ENCODE peak calls at places on chromosomes 12 and 14, in nine cellular contexts. M is stomach, Z is ovary, H is PC-3, Y is right cardiac atrium, I is HepG2, T is RWPE1, E is spleen, U is astrocyte. K is an unnamed sample.

GRCh38 chr14:83757896-83758295 is 1772.0 kb upstream of the FLRT2 start:
- DNase-seq in H (no peak), Y (no peak), I (no peak), U (peak), Z (no peak), M (no peak), T (no peak), E (no peak), K (no peak)

GRCh38 chr12:32947203-32947795 is 50.7 kb upstream of the PKP2 start:
- DNase-seq in H (peak), E (no peak), M (no peak), Y (no peak), T (peak), Z (no peak), I (peak), U (no peak), K (peak)

GRCh38 chr14:99065551-99065950 is 206.4 kb downstream of the BCL11B start:
- DNase-seq in M (no peak), H (no peak), I (no peak), E (no peak), U (no peak), Y (no peak), T (peak), Z (no peak), K (no peak)

GRCh38 chr12:123580772-123581171 is 3.6 kb upstream of the TMED2 start:
- DNase-seq in H (peak), E (no peak), T (no peak), Y (no peak), I (no peak), Z (no peak), U (no peak), M (peak), K (no peak)

GRCh38 chr12:130706885-130707570 is 9.1 kb downstream of the RIMBP2 start:
- DNase-seq in I (no peak), Z (no peak), T (no peak), H (no peak), U (no peak), Y (no peak), M (no peak), E (no peak), K (no peak)

GRCh38 chr12:6165418-6165817 is 34.8 kb upstream of the CD9 start:
- DNase-seq in H (no peak), U (peak), E (no peak), I (no peak), Y (no peak), T (no peak), M (no peak), Z (no peak), K (no peak)

GRCh38 chr12:110656071-110656655 is 32.8 kb downstream of the HVCN1 start:
- DNase-seq in E (no peak), T (no peak), Y (no peak), H (no peak), U (no peak), Z (no peak), M (no peak), I (no peak), K (no peak)

GRCh38 chr12:51217968-51218606 is at the start of gene POU6F1:
- DNase-seq in T (peak), M (peak), U (peak), Z (peak), I (peak), H (peak), E (peak), Y (peak), K (peak)

GRCh38 chr12:110266980-110267620 is 13.9 kb upstream of the ATP2A2 start:
- DNase-seq in Y (peak), U (peak), I (no peak), T (no peak), H (peak), E (no peak), Z (peak), M (no peak), K (no peak)

GRCh38 chr14:85344847-85345591 is 184.9 kb upstream of the FLRT2 start:
- DNase-seq in Z (no peak), H (no peak), T (no peak), E (no peak), I (no peak), Y (no peak), U (no peak), M (no peak), K (no peak)

GRCh38 chr12:46450279-46450748 is 77.7 kb upstream of the SLC38A2 start:
- DNase-seq in E (no peak), I (no peak), Y (peak), M (peak), Z (peak), T (no peak), H (peak), U (no peak), K (no peak)

GRCh38 chr14:63901434-63902085 is 48.8 kb downstream of the SYNE2 start:
- DNase-seq in Y (no peak), M (no peak), H (no peak), U (peak), T (no peak), Z (no peak), I (no peak), E (no peak), K (no peak)

GRCh38 chr12:12986775-12987332 is 13.2 kb downstream of the HEBP1 start:
- DNase-seq in H (no peak), T (no peak), U (no peak), E (no peak), Y (no peak), I (no peak), M (no peak), Z (no peak), K (no peak)

GRCh38 chr14:103393078-103393477 is 7.9 kb downstream of the MARK3 start:
- DNase-seq in M (peak), I (no peak), U (no peak), E (no peak), H (no peak), Y (no peak), T (no peak), Z (no peak), K (no peak)

GRCh38 chr14:99318959-99319295 is 46.9 kb upstream of the BCL11B start:
- DNase-seq in I (no peak), Z (no peak), E (peak), H (no peak), M (no peak), Y (no peak), U (no peak), T (no peak), K (no peak)

GRCh38 chr12:46676396-46676795 is 149.4 kb downstream of the SLC38A4 start:
- DNase-seq in E (no peak), Z (no peak), H (peak), Y (no peak), I (no peak), M (no peak), T (no peak), U (no peak), K (no peak)

GRCh38 chr12:41212625-41213024 is 24.5 kb downstream of the PDZRN4 start:
- DNase-seq in T (no peak), H (no peak), I (no peak), Z (no peak), M (no peak), Y (no peak), E (no peak), U (no peak), K (no peak)

GRCh38 chr12:11885261-11886038 is 185.3 kb upstream of the BCL2L14 start:
- DNase-seq in E (no peak), M (peak), I (peak), U (peak), Y (no peak), H (peak), Z (no peak), T (peak), K (no peak)

GRCh38 chr12:96466939-96467751 is 22.2 kb upstream of the CFAP54 start:
- DNase-seq in Y (no peak), T (no peak), U (peak), M (no peak), H (peak), E (no peak), I (no peak), Z (no peak), K (no peak)

GRCh38 chr14:91580886-91581615 is 70.9 kb upstream of the PPP4R3A start:
- DNase-seq in I (no peak), E (no peak), Z (no peak), U (no peak), Y (no peak), M (no peak), T (no peak), H (no peak), K (no peak)

GRCh38 chr14:91582761-91583160 is 72.7 kb upstream of the PPP4R3A start:
- DNase-seq in M (no peak), E (no peak), Y (no peak), U (no peak), H (no peak), I (no peak), T (no peak), Z (no peak), K (no peak)

GRCh38 chr14:91586451-91586850 is 76.3 kb upstream of the PPP4R3A start:
- DNase-seq in I (no peak), H (no peak), T (no peak), M (no peak), Z (no peak), E (no peak), Y (no peak), U (no peak), K (no peak)

DNA sequence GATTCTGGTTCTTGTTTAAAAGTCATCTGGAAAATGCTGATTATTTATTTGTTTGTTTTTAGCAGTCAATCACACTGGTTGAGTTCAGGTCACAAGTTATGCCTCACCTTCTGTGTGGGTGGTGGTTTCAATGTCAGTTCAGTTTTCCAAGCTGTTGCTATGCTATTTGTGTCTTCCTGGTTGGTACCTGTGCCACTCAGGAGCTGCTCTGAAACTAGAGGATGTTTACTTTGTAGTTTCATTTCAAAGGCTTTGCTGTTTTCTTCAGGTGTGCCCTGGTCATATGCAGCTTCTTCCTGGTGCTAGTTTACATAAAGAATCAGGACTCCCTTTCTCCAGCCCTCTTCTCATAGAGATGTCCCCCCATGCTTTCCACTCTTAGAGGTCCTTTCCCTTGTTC is 75.7 kb upstream of the PPP4R3A start:
- DNase-seq in E (no peak), I (no peak), M (no peak), Y (no peak), U (no peak), Z (no peak), H (peak), T (no peak), K (no peak)
- H3K27ac ChIP-seq in E (no peak), I (no peak), M (no peak), Y (no peak), U (no peak), Z (no peak), H (peak), T (no peak), K (no peak)

GRCh38 chr12:49160415-49160814 is 28.5 kb downstream of the TUBA1A start:
- DNase-seq in H (no peak), E (no peak), Y (no peak), U (no peak), M (no peak), Z (no peak), I (no peak), T (no peak), K (peak)
- H3K27ac ChIP-seq in H (no peak), E (peak), Y (no peak), U (no peak), M (no peak), Z (no peak), I (no peak), T (no peak), K (peak)

DNA sequence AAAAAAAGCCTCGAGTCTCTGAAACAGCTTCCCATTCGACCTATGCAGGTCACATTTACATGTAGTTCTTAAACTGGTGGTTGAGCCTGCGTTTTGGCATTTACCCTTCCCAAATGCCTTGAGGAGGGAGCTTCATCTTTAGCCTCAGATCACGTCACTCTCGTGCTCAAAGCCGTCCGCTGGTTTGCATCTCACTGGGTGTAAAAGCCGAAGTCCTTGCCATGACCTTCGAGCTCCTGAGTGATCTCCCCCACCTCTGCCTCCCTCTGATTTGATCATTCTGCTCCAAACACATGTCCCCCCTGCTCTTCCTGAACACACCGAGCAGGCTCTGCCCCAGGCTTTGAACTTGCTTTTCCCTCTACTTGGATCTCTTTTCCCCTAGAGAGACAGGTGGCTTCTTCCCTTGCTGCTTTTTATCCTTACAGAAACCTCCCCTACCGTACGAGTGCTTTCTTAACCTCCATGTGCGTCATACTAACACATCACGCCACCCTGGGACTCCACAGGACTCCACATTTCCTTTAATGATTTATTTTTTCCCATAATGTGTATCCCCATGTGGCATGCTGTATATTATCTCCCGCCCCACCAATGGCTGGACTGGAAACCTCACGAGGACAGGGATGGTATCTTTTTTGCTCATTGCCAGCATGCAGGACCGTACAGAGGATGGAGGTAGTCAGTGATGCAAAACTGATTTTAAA is 610.7 kb downstream of the VRK1 start:
- DNase-seq in Y (no peak), T (no peak), U (no peak), E (no peak), M (no peak), H (no peak), Z (no peak), I (no peak), K (no peak)
- H3K27ac ChIP-seq in Y (no peak), T (no peak), U (no peak), E (no peak), M (no peak), H (no peak), Z (no peak), I (no peak), K (no peak)

GRCh38 chr12:7872565-7873304 is at the start of gene SLC2A14:
- DNase-seq in E (no peak), Y (no peak), T (no peak), Z (no peak), I (no peak), H (no peak), U (no peak), M (no peak), K (peak)

GRCh38 chr12:7868391-7868790 is 4.3 kb downstream of the SLC2A14 start:
- DNase-seq in T (no peak), I (no peak), Z (no peak), Y (no peak), H (peak), U (peak), E (no peak), M (no peak), K (no peak)

GRCh38 chr12:7864751-7865150 is 8.0 kb downstream of the SLC2A14 start:
- DNase-seq in I (no peak), H (no peak), E (no peak), M (no peak), Y (no peak), Z (no peak), T (no peak), U (no peak), K (no peak)

GRCh38 chr12:7869137-7869536 is 3.6 kb downstream of the SLC2A14 start:
- DNase-seq in Y (no peak), H (peak), U (peak), Z (no peak), M (no peak), I (no peak), T (no peak), E (no peak), K (no peak)

GRCh38 chr12:7870335-7870734 is 2.4 kb downstream of the SLC2A14 start:
- DNase-seq in Z (no peak), E (no peak), M (no peak), I (no peak), H (no peak), U (no peak), Y (no peak), T (no peak), K (no peak)
- H3K27ac ChIP-seq in Z (no peak), E (no peak), M (no peak), I (no peak), H (no peak), U (no peak), Y (no peak), T (no peak), K (no peak)